ENCODE peak calls at places on chromosomes 13 and 19, in eight cellular contexts. X, N, J, F, B, L, I and P are unnamed samples.
A peak's percentile ranks its signal among the peaks of the same experiment; 100 is the strongest.

GRCh38 chr19:58476498-58477015 is 405 bp downstream of the ZNF446 start:
- DNase-seq in J (peak; percentile 57), F (peak; percentile 82), N (no peak), I (no peak), L (no peak), X (no peak), B (no peak), P (no peak)

GRCh38 chr19:13095393-13095784 is 7.3 kb downstream of the LYL1 start:
- DNase-seq in J (peak; percentile 71), B (no peak), L (no peak), X (no peak), N (no peak), I (no peak), F (no peak), P (no peak)

GRCh38 chr13:50228527-50228926 is 213.3 kb downstream of the KCNRG start:
- DNase-seq in X (no peak), B (no peak), I (no peak), J (peak; percentile 60), N (no peak), L (no peak), F (no peak), P (no peak)

GRCh38 chr19:11142528-11143171 is 12.9 kb downstream of the SPC24 start:
- DNase-seq in F (peak; percentile 98), J (no peak), B (peak; percentile 88), L (peak; percentile 14), N (peak; percentile 39), X (no peak), I (no peak), P (no peak)

GRCh38 chr13:61960981-61961380 is 545.3 kb upstream of the PCDH20 start:
- DNase-seq in B (no peak), J (no peak), X (no peak), L (no peak), F (no peak), I (no peak), N (no peak), P (no peak)

GRCh38 chr19:6334490-6335285 is 1.3 kb upstream of the ACER1 start:
- DNase-seq in B (no peak), J (no peak), I (no peak), L (no peak), F (no peak), X (no peak), N (no peak), P (no peak)

GRCh38 chr19:17234911-17235617 is 9.0 kb downstream of the OCEL1 start:
- DNase-seq in X (peak; percentile 57), J (peak; percentile 87), B (peak; percentile 27), N (peak; percentile 5), F (no peak), I (peak; percentile 48), L (no peak), P (no peak)

GRCh38 chr19:55156202-55157063 is 1.1 kb downstream of the TNNI3 start:
- DNase-seq in X (peak; percentile 88), I (no peak), B (peak; percentile 29), J (peak; percentile 76), L (no peak), N (no peak), F (no peak), P (no peak)

GRCh38 chr13:74929436-74929835 is 552.5 kb downstream of the TBC1D4 start:
- DNase-seq in B (no peak), J (no peak), F (no peak), L (no peak), X (no peak), N (no peak), I (no peak), P (no peak)